ENCODE peak calls at places on chromosomes 13 and 19, in ten cellular contexts. One of them, this sample, is unnamed.

GRCh38 chr19:54316746-54317107 is 3.8 kb upstream of the LILRA5 start:
- DNase-seq in GM23248: peak
- DNase-seq in cardiac muscle cell: no peak
- DNase-seq in NCI-H1417 treated with DMSO at 0.1 percent for 48 hours: no peak
- DNase-seq in stimulated activated CD8-positive, alpha-beta memory T cell treated with anti-CD3 and anti-CD28 coated beads, Interleukin-4, amount 100 ng/mL, for 1 hour: no peak
- DNase-seq in tibial artery: peak
- DNase-seq in AG08395: no peak
- DNase-seq in T-cell: no peak
- DNase-seq in breast epithelium: no peak
- DNase-seq in aorta: no peak
- DNase-seq in this sample: no peak

GRCh38 chr13:67150608-67151007 is 79.5 kb downstream of the PCDH9 start:
- DNase-seq in GM23248: no peak
- DNase-seq in cardiac muscle cell: no peak
- DNase-seq in NCI-H1417 treated with DMSO at 0.1 percent for 48 hours: no peak
- DNase-seq in stimulated activated CD8-positive, alpha-beta memory T cell treated with anti-CD3 and anti-CD28 coated beads, Interleukin-4, amount 100 ng/mL, for 1 hour: no peak
- DNase-seq in tibial artery: no peak
- DNase-seq in AG08395: no peak
- DNase-seq in T-cell: no peak
- DNase-seq in breast epithelium: no peak
- DNase-seq in aorta: no peak
- DNase-seq in this sample: no peak

GRCh38 chr19:48873476-48874308 is 1.5 kb downstream of the PPP1R15A start:
- DNase-seq in GM23248: peak
- DNase-seq in cardiac muscle cell: no peak
- DNase-seq in NCI-H1417 treated with DMSO at 0.1 percent for 48 hours: no peak
- DNase-seq in stimulated activated CD8-positive, alpha-beta memory T cell treated with anti-CD3 and anti-CD28 coated beads, Interleukin-4, amount 100 ng/mL, for 1 hour: no peak
- DNase-seq in tibial artery: no peak
- DNase-seq in AG08395: no peak
- DNase-seq in T-cell: no peak
- DNase-seq in breast epithelium: no peak
- DNase-seq in aorta: no peak
- DNase-seq in this sample: no peak

GRCh38 chr19:7869453-7869909 is 4.7 kb downstream of the PRR36 start:
- DNase-seq in GM23248: peak
- DNase-seq in cardiac muscle cell: peak
- DNase-seq in NCI-H1417 treated with DMSO at 0.1 percent for 48 hours: no peak
- DNase-seq in stimulated activated CD8-positive, alpha-beta memory T cell treated with anti-CD3 and anti-CD28 coated beads, Interleukin-4, amount 100 ng/mL, for 1 hour: peak
- DNase-seq in tibial artery: no peak
- DNase-seq in AG08395: peak
- DNase-seq in T-cell: peak
- DNase-seq in breast epithelium: peak
- DNase-seq in aorta: no peak
- DNase-seq in this sample: no peak

GRCh38 chr19:8307400-8307964 is 676 bp downstream of the CD320 start:
- DNase-seq in GM23248: peak
- DNase-seq in cardiac muscle cell: no peak
- DNase-seq in NCI-H1417 treated with DMSO at 0.1 percent for 48 hours: no peak
- DNase-seq in stimulated activated CD8-positive, alpha-beta memory T cell treated with anti-CD3 and anti-CD28 coated beads, Interleukin-4, amount 100 ng/mL, for 1 hour: no peak
- DNase-seq in tibial artery: peak
- DNase-seq in AG08395: no peak
- DNase-seq in T-cell: no peak
- DNase-seq in breast epithelium: no peak
- DNase-seq in aorta: peak
- DNase-seq in this sample: no peak

GRCh38 chr13:32278456-32278855 is 36.7 kb downstream of the ZAR1L start:
- DNase-seq in GM23248: peak
- DNase-seq in cardiac muscle cell: no peak
- DNase-seq in NCI-H1417 treated with DMSO at 0.1 percent for 48 hours: no peak
- DNase-seq in stimulated activated CD8-positive, alpha-beta memory T cell treated with anti-CD3 and anti-CD28 coated beads, Interleukin-4, amount 100 ng/mL, for 1 hour: no peak
- DNase-seq in tibial artery: no peak
- DNase-seq in AG08395: peak
- DNase-seq in T-cell: no peak
- DNase-seq in breast epithelium: no peak
- DNase-seq in aorta: no peak
- DNase-seq in this sample: no peak

GRCh38 chr13:107365466-107366215 is 797.7 kb upstream of the ARGLU1 start:
- DNase-seq in GM23248: peak
- DNase-seq in cardiac muscle cell: no peak
- DNase-seq in NCI-H1417 treated with DMSO at 0.1 percent for 48 hours: no peak
- DNase-seq in stimulated activated CD8-positive, alpha-beta memory T cell treated with anti-CD3 and anti-CD28 coated beads, Interleukin-4, amount 100 ng/mL, for 1 hour: no peak
- DNase-seq in tibial artery: no peak
- DNase-seq in AG08395: no peak
- DNase-seq in T-cell: no peak
- DNase-seq in breast epithelium: no peak
- DNase-seq in aorta: no peak
- DNase-seq in this sample: no peak

GRCh38 chr13:60441761-60442160 is 44.7 kb downstream of the TDRD3 start:
- DNase-seq in GM23248: no peak
- DNase-seq in cardiac muscle cell: no peak
- DNase-seq in NCI-H1417 treated with DMSO at 0.1 percent for 48 hours: no peak
- DNase-seq in stimulated activated CD8-positive, alpha-beta memory T cell treated with anti-CD3 and anti-CD28 coated beads, Interleukin-4, amount 100 ng/mL, for 1 hour: no peak
- DNase-seq in tibial artery: no peak
- DNase-seq in AG08395: no peak
- DNase-seq in T-cell: no peak
- DNase-seq in breast epithelium: no peak
- DNase-seq in aorta: no peak
- DNase-seq in this sample: no peak

GRCh38 chr19:3270908-3271307 is 46.4 kb downstream of the CELF5 start:
- DNase-seq in GM23248: peak
- DNase-seq in cardiac muscle cell: peak
- DNase-seq in NCI-H1417 treated with DMSO at 0.1 percent for 48 hours: peak
- DNase-seq in stimulated activated CD8-positive, alpha-beta memory T cell treated with anti-CD3 and anti-CD28 coated beads, Interleukin-4, amount 100 ng/mL, for 1 hour: no peak
- DNase-seq in tibial artery: no peak
- DNase-seq in AG08395: no peak
- DNase-seq in T-cell: peak
- DNase-seq in breast epithelium: no peak
- DNase-seq in aorta: no peak
- DNase-seq in this sample: peak

This sample was measured in cerebellar nuclear complex.